ENCODE peak calls at places on chromosomes 3 and 15, in six cellular contexts. K is IMR-90, Y is OCI-LY7, R is PC-9, A is prostate gland, E is thoracic aorta. N is an unnamed sample. For H3K4me1, the result is how much of the 10 kb centered on the place peaks cover.

GRCh38 chr3:33751320-33751719 is 33.3 kb upstream of the CLASP2 start:
- DNase-seq in Y (no peak), E (no peak), K (no peak), A (no peak), R (no peak), N (no peak)

GRCh38 chr3:65356331-65357286 is 668.8 kb upstream of the ADAMTS9 start:
- DNase-seq in Y (no peak), K (no peak), A (no peak), E (no peak), R (no peak), N (no peak)

GRCh38 chr3:111801697-111802655 is 57.1 kb upstream of the PHLDB2 start:
- DNase-seq in A (no peak), E (no peak), K (peak), Y (no peak), R (peak), N (no peak)

GRCh38 chr3:46440531-46441294 is 24.0 kb downstream of the LTF start:
- DNase-seq in A (no peak), R (no peak), E (no peak), K (no peak), Y (no peak), N (peak)

GRCh38 chr15:42955518-42955917 is 34.9 kb upstream of the TTBK2 start:
- DNase-seq in Y (no peak), A (no peak), R (no peak), K (peak), E (no peak), N (no peak)

GRCh38 chr3:30649572-30650310 is 43.3 kb downstream of the TGFBR2 start:
- DNase-seq in Y (peak), E (no peak), K (peak), A (no peak), R (no peak), N (no peak)

GRCh38 chr3:100954990-100955389 is 38.2 kb downstream of the ABI3BP start:
- DNase-seq in R (no peak), K (peak), Y (no peak), E (peak), A (no peak), N (no peak)

GRCh38 chr3:8147726-8148125 is 353.9 kb upstream of the LMCD1 start:
- DNase-seq in Y (no peak), R (no peak), K (no peak), A (no peak), E (no peak), N (no peak)

GRCh38 chr15:41559489-41560177 is 621 bp downstream of the TYRO3 start:
- DNase-seq in R (no peak), E (no peak), Y (no peak), A (no peak), K (no peak), N (no peak)

GRCh38 chr3:9622438-9622837 is 26.9 kb upstream of the MTMR14 start:
- DNase-seq in K (no peak), Y (no peak), A (peak), R (peak), E (no peak), N (no peak)

GRCh38 chr3:9866639-9867038 is 13.4 kb downstream of the CIDEC start:
- DNase-seq in K (no peak), R (no peak), E (no peak), Y (no peak), A (peak), N (no peak)

GRCh38 chr3:184805351-184806038 is 6.5 kb upstream of the VPS8 start:
- DNase-seq in A (no peak), K (no peak), R (no peak), Y (no peak), E (no peak), N (no peak)

GRCh38 chr3:117201906-117202305 is 492.3 kb downstream of the TUSC7 start:
- DNase-seq in Y (no peak), E (no peak), A (no peak), K (no peak), R (no peak), N (no peak)

GRCh38 chr15:51623386-51623938 is 891 bp upstream of the DMXL2 start:
- DNase-seq in E (no peak), A (peak), K (no peak), Y (no peak), R (peak), N (no peak)

GRCh38 chr3:177618873-177619771 is 421.8 kb upstream of the TBL1XR1 start:
- DNase-seq in R (peak), K (peak), E (no peak), A (peak), Y (no peak), N (no peak)

GRCh38 chr15:85414495-85414894 is 34.1 kb downstream of the AKAP13 start:
- DNase-seq in Y (no peak), R (no peak), E (no peak), A (no peak), K (peak), N (peak)

GRCh38 chr15:73858062-73858461 is 15.3 kb upstream of the TBC1D21 start:
- DNase-seq in R (no peak), K (no peak), E (no peak), Y (no peak), A (no peak), N (no peak)

GRCh38 chr15:46280753-46281521 is 646.1 kb downstream of the SQOR start:
- DNase-seq in E (no peak), K (no peak), R (no peak), Y (peak), A (peak), N (no peak)

GRCh38 chr15:88663216-88663615 is 24.4 kb downstream of the ISG20 start:
- DNase-seq in A (no peak), R (no peak), K (no peak), E (no peak), Y (no peak), N (no peak)

GRCh38 chr15:60781211-60781713 is 302.3 kb upstream of the ICE2 start:
- DNase-seq in E (no peak), A (no peak), Y (no peak), R (no peak), K (no peak), N (no peak)

GRCh38 chr3:98553751-98554150 is 22.0 kb downstream of the GPR15 start:
- DNase-seq in A (no peak), Y (peak), K (no peak), R (no peak), E (no peak), N (no peak)

GRCh38 chr3:15983232-15983631 is 185.5 kb upstream of the ANKRD28 start:
- DNase-seq in A (no peak), R (peak), K (peak), E (no peak), Y (no peak), N (no peak)

GRCh38 chr15:43277901-43278300 is 11.2 kb upstream of the TGM5 start:
- DNase-seq in E (no peak), R (no peak), K (no peak), A (peak), Y (no peak), N (no peak)

DNA sequence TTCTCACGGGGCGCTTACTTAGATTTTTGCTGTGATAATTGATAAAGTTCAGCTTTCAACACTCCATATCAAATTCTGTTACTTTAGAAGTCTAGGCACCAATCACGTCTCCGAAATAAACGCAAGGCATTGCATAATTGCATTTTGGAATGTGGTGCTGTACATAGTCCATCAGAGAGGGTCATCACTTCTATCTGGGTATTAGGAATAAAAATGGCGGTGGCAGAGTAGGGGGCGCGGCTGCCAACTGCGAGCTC is 365 bp upstream of the UQCC5 start:
- DNase-seq in Y (no peak), R (no peak), A (no peak), E (no peak), K (no peak), N (no peak)
- H3K4me1 ChIP-seq in Y (half or more), R (under half), A (under half), E (half or more), K (under half), N (under half)

GRCh38 chr15:40070166-40070557 is 31.2 kb upstream of the SRP14 start:
- DNase-seq in K (no peak), Y (no peak), E (no peak), A (no peak), R (no peak), N (no peak)

GRCh38 chr15:40070608-40071218 is 31.7 kb upstream of the SRP14 start:
- DNase-seq in K (no peak), Y (no peak), A (no peak), E (no peak), R (no peak), N (no peak)

GRCh38 chr15:40066531-40066930 is 27.6 kb upstream of the SRP14 start:
- DNase-seq in E (no peak), R (no peak), K (no peak), A (no peak), Y (no peak), N (no peak)

GRCh38 chr15:40069178-40070165 is 30.5 kb upstream of the SRP14 start:
- DNase-seq in K (no peak), Y (peak), R (peak), E (peak), A (peak), N (no peak)

GRCh38 chr15:40067921-40068624 is 29.1 kb upstream of the SRP14 start:
- DNase-seq in A (no peak), E (no peak), R (no peak), Y (no peak), K (no peak), N (no peak)
- H3K27ac ChIP-seq in A (no peak), E (no peak), R (no peak), Y (no peak), K (no peak), N (no peak)

GRCh38 chr15:74863239-74864056 is 9.7 kb downstream of the SCAMP2 start:
- DNase-seq in K (peak), E (no peak), A (no peak), Y (no peak), R (no peak), N (no peak)
- H3K4me1 ChIP-seq in K (under half), E (under half), A (under half), Y (under half), R (under half), N (half or more)

DNA sequence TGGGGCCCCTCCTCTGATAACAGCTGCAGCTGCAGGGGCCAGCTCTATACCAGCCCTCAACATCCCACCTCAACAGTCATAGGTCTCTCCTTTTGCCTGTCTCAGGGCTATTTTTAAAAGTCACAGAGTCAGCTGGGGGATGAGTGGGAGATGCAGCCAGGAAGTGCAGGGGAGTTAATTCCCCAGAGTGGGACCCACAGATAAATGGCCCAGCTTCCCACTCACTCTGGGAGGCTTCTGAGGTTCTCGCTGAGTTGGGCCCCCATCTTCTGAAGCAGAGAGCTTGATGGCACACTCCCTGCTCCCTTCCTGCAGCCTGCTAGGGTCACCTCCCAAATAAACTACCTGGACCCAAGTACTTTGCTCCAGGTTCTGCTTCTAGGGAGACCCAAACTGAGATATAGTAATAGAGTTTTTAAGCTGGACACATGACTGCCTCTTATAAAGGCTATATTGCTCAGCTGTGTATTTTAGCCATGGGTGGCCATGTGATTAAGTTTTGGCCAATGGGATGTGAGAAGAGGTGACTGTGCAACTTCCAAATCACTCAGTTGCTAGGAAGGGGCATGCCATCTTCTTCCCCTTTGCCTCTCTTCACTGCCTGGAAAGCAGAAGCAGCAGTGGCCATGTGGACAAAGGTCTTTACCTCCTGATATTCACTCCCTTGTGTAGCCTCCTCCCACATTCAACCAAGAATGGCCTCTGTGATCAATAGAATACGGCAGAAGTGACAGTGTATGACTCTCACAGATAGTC is 15.5 kb upstream of the VIPR1 start:
- DNase-seq in A (peak), E (no peak), K (no peak), R (no peak), Y (no peak), N (no peak)
- H3K27ac ChIP-seq in A (no peak), E (no peak), K (no peak), R (no peak), Y (no peak), N (no peak)

GRCh38 chr3:186425788-186426730 is 64.0 kb upstream of the DGKG start:
- DNase-seq in K (peak), E (no peak), Y (no peak), A (no peak), R (peak), N (no peak)
- H3K4me1 ChIP-seq in K (under half), E (under half), Y (under half), A (under half), R (under half), N (under half)

GRCh38 chr15:63872759-63873510 is 39.2 kb upstream of the HERC1 start:
- DNase-seq in K (peak), R (no peak), A (no peak), E (no peak), Y (no peak), N (no peak)
- H3K27ac ChIP-seq in K (no peak), R (no peak), A (no peak), E (no peak), Y (no peak), N (no peak)

GRCh38 chr15:67839929-67840746 is at the start of gene RNU6-1:
- DNase-seq in A (peak), Y (peak), R (peak), E (peak), K (peak), N (peak)
- H3K4me1 ChIP-seq in A (under half), Y (half or more), R (under half), E (under half), K (under half), N (under half)